ENCODE peak calls at places on chromosomes 2 and 18, in five cellular contexts. B is IMR-90, Q is ovary, S is uterus, G is Peyer's patch. Z is an unnamed sample.

GRCh38 chr2:27954771-27955384 is 64.3 kb downstream of the BABAM2 start:
- DNase-seq in S (peak; percentile 63), B (peak; percentile 97), Q (peak; percentile 56), G (peak; percentile 21), Z (peak; percentile 86)

GRCh38 chr2:41869542-41870256 is 178.1 kb upstream of the PKDCC start:
- DNase-seq in S (peak; percentile 86), G (peak; percentile 52), Q (peak; percentile 87), B (peak; percentile 55), Z (peak; percentile 78)

GRCh38 chr2:191322838-191323506 is 77.8 kb downstream of the MYO1B start:
- DNase-seq in G (no peak), B (no peak), Q (no peak), S (no peak), Z (no peak)

GRCh38 chr2:44325897-44326296 is 35.4 kb downstream of the PREPL start:
- DNase-seq in B (no peak), S (no peak), Q (no peak), G (no peak), Z (no peak)

GRCh38 chr2:180184506-180184905 is 177.4 kb upstream of the CWC22 start:
- DNase-seq in G (no peak), Q (no peak), B (peak; percentile 64), S (no peak), Z (no peak)

GRCh38 chr2:214104219-214104618 is 306.6 kb upstream of the VWC2L start:
- DNase-seq in B (no peak), Q (no peak), S (no peak), G (no peak), Z (no peak)

GRCh38 chr2:236748801-236749200 is 179.2 kb downstream of the ACKR3 start:
- DNase-seq in S (no peak), B (no peak), G (no peak), Q (no peak), Z (peak; percentile 45)

GRCh38 chr2:177688844-177689243 is 296.3 kb downstream of the AGPS start:
- DNase-seq in G (no peak), Q (no peak), S (no peak), B (no peak), Z (no peak)

GRCh38 chr2:56450083-56450482 is 266.3 kb downstream of the CCDC85A start:
- DNase-seq in B (no peak), G (no peak), Q (no peak), S (no peak), Z (no peak)

GRCh38 chr2:156229724-156230362 is 102.7 kb downstream of the NR4A2 start:
- DNase-seq in S (no peak), Q (no peak), G (no peak), B (no peak), Z (no peak)

GRCh38 chr2:212264227-212264626 is 274.4 kb downstream of the ERBB4 start:
- DNase-seq in S (no peak), G (no peak), B (no peak), Q (no peak), Z (no peak)

DNA sequence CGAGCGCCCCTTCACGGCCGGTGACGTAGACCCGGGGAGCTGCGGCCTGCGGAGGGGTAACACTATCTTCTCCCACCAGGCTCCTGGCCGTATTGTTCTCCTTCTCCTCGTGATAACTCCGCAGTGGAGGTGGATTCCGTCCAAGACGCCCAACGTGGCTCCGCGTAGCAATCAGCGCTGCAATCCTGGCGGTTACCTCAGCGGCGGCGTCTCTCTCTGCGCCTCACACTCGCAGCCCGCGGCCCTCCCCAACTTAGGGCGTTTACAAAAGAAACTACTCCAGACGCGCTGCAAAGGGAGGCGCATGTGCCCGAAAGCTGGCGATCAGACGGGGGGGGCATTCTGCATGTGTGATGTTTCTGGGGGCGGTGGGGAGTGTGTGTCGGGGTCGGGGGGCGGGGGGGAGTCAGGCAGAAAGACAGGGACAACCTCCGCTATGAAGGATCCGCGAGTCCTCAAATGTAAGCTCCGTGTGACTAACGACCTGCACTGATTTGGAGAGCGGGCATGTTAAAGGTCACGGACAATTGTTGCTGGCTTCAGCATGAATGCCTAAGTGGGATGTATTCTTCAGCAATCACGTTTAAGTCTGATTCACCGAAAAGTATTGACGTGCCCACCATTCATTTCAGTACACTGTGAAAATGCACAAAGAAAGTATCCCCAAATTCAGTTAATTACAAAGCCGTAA is 1.3 kb upstream of the ZNF516 start:
- DNase-seq in G (peak; percentile 33), Q (peak; percentile 83), S (peak; percentile 86), B (peak; percentile 74), Z (peak; percentile 76)
- H3K27me3 ChIP-seq in G (no peaks in the 10 kb centered on the region), Q (no peaks in the 10 kb centered on the region), S (no peaks in the 10 kb centered on the region), B (no peaks in the 10 kb centered on the region), Z (no peaks in the 10 kb centered on the region)

GRCh38 chr2:46778516-46778915 is 137.1 kb downstream of the MCFD2 start:
- DNase-seq in G (no peak), Q (no peak), B (no peak), S (no peak), Z (no peak)

GRCh38 chr2:46772500-46772899 is 143.1 kb downstream of the MCFD2 start:
- DNase-seq in S (no peak), Q (no peak), B (no peak), G (no peak), Z (no peak)

GRCh38 chr2:46774499-46775228 is 140.9 kb downstream of the MCFD2 start:
- DNase-seq in G (no peak), Q (no peak), S (no peak), B (peak; percentile 72), Z (no peak)

GRCh38 chr2:46776687-46777327 is 138.8 kb downstream of the MCFD2 start:
- DNase-seq in Q (peak; percentile 82), B (peak; percentile 79), S (peak; percentile 50), G (peak; percentile 58), Z (peak; percentile 60)

GRCh38 chr2:46775722-46776121 is 139.9 kb downstream of the MCFD2 start:
- DNase-seq in G (no peak), S (no peak), Q (no peak), B (no peak), Z (no peak)
- TF ChIP-seq CTCF in G (no peak), S (no peak), Q (no peak), B (no peak), Z (no peak)

GRCh38 chr2:47520825-47521665 is 118.1 kb downstream of the MSH2 start:
- DNase-seq in S (peak; percentile 32), B (peak; percentile 61), Q (peak; percentile 22), G (peak; percentile 80), Z (peak; percentile 57)
- TF ChIP-seq POLR2A in S (no peak), B (no peak), Q (no peak), G (no peak), Z (no peak)

GRCh38 chr2:79189465-79189864 is 29.9 kb upstream of the REG3A start:
- DNase-seq in G (no peak), S (no peak), Q (no peak), B (no peak), Z (no peak)

GRCh38 chr2:79191081-79191480 is 31.5 kb upstream of the REG3A start:
- DNase-seq in Q (no peak), B (no peak), S (no peak), G (no peak), Z (no peak)

GRCh38 chr2:79191816-79192215 is 32.3 kb upstream of the REG3A start:
- DNase-seq in B (no peak), S (no peak), G (no peak), Q (no peak), Z (no peak)
- H3K27me3 ChIP-seq in B (no peaks in the 10 kb centered on the region), S (no peaks in the 10 kb centered on the region), G (no peaks in the 10 kb centered on the region), Q (no peaks in the 10 kb centered on the region), Z (no peaks in the 10 kb centered on the region)